ENCODE peak calls at places on chromosomes 2 and 18, in six cellular contexts. Q, T, M, L, P and S are unnamed samples.

GRCh38 chr2:120219291-120219690 is 3.9 kb downstream of the TMEM185B start:
- DNase-seq in M (no peak), T (no peak), Q (no peak), P (no peak), L (no peak), S (no peak)

GRCh38 chr2:69755862-69756467 is 14.0 kb downstream of the ANXA4 start:
- DNase-seq in L (peak; percentile 31), P (no peak), M (peak; percentile 48), Q (no peak), T (no peak), S (no peak)

GRCh38 chr2:100902833-100903405 is 83.0 kb downstream of the NPAS2 start:
- DNase-seq in P (no peak), T (no peak), Q (no peak), L (no peak), M (peak; percentile 81), S (no peak)

GRCh38 chr2:129716781-129717559 is 262.5 kb upstream of the RAB6C start:
- DNase-seq in P (no peak), T (no peak), Q (no peak), M (no peak), L (no peak), S (no peak)

GRCh38 chr2:210955591-210955990 is 399.2 kb downstream of the CPS1 start:
- DNase-seq in T (no peak), M (peak; percentile 63), P (no peak), Q (no peak), L (no peak), S (no peak)

GRCh38 chr18:40752336-40752735 is 1202.7 kb upstream of the PIK3C3 start:
- DNase-seq in P (no peak), M (no peak), Q (no peak), L (no peak), T (no peak), S (no peak)

GRCh38 chr2:216578325-216578724 is 54.9 kb upstream of the IGFBP2 start:
- DNase-seq in M (no peak), T (no peak), L (no peak), Q (no peak), P (no peak), S (no peak)

GRCh38 chr18:58247363-58247834 is 203.4 kb downstream of the NEDD4L start:
- DNase-seq in M (no peak), P (no peak), T (no peak), Q (peak; percentile 24), L (no peak), S (no peak)

GRCh38 chr2:177328056-177328455 is 63.5 kb upstream of the NFE2L2 start:
- DNase-seq in L (no peak), Q (no peak), T (no peak), P (peak; percentile 36), M (no peak), S (no peak)

GRCh38 chr2:33406622-33407021 is 69.8 kb upstream of the RASGRP3 start:
- DNase-seq in P (no peak), T (no peak), Q (no peak), L (no peak), M (no peak), S (no peak)

GRCh38 chr2:33412920-33413319 is 63.5 kb upstream of the RASGRP3 start:
- DNase-seq in L (no peak), T (no peak), M (peak; percentile 26), P (peak; percentile 45), Q (no peak), S (no peak)

GRCh38 chr2:33409417-33409955 is 67.0 kb upstream of the RASGRP3 start:
- DNase-seq in T (no peak), P (no peak), Q (no peak), L (no peak), M (no peak), S (no peak)

GRCh38 chr2:33408109-33408508 is 68.3 kb upstream of the RASGRP3 start:
- DNase-seq in Q (no peak), L (no peak), T (no peak), P (no peak), M (no peak), S (no peak)

DNA sequence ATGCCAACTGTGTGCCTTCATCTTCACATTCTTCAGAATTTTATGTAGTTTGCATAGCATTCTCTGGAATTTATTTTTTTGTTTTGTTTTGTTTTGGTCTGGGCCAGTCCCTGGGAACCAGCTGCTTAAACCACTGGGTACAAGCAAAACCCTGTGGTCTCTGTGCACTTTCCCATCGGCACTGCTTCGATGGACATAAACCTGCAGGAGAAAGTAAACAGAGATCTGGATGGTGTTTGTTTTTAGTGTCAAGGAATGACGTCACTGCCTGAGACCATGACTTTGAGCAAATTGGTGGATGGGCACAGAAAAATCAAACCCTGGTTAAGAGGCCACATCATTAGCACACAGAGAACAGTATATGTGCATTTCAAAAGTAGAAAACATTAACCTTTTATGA is 64.7 kb upstream of the RASGRP3 start:
- DNase-seq in T (no peak), M (peak; percentile 15), Q (no peak), L (no peak), P (no peak), S (no peak)
- TF ChIP-seq EP300 in T (no peak), M (no peak), Q (no peak), L (no peak), P (no peak), S (no peak)

DNA sequence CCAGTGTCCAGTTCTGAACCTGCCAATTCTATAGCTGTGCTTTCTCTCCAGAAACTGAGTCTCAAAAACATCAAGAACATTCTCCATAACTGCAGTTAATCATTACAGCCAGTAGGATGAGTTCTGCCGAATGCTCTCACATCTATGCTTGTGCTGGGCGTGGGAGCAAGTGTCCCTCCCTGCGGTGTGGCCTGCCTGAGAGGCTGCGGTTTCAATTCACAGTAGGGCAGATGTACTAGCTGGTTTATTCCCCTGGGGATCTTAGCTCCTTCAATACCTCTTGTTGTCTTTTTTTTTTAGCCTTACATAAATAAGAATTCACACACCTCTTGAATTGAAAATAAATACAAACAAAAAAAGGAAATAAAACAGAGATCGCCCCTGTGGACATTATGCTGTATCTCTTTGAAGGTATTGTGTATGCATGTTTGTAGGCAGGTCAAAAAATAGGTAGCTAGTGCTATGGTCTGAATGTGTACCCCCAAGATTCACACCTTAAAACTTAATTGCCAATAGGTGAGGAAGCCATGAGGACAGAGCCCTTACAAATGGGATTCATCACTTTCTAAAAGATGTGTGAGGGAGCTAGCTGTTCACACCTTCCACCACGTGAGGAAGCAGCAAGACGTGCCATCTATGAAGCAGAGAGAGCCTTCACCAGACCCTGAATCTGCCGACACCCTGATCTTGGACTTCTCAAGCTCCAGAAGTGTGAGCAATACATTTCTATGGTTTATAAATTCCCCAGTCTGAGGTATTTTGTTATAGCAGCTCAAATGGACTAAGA is 74.3 kb downstream of the BCL2L11 start:
- DNase-seq in L (peak; percentile 52), M (peak; percentile 39), T (no peak), P (peak; percentile 55), Q (no peak), S (no peak)
- TF ChIP-seq CTCF in L (no peak), M (peak; percentile 16), T (no peak), P (peak; percentile 17), Q (no peak), S (no peak)

GRCh38 chr2:176004925-176005324 is 2.9 kb upstream of the LNPK start:
- DNase-seq in M (no peak), P (peak; percentile 68), L (no peak), T (no peak), Q (no peak), S (no peak)
- TF ChIP-seq EP300 in M (no peak), P (no peak), L (no peak), T (no peak), Q (no peak), S (no peak)

DNA sequence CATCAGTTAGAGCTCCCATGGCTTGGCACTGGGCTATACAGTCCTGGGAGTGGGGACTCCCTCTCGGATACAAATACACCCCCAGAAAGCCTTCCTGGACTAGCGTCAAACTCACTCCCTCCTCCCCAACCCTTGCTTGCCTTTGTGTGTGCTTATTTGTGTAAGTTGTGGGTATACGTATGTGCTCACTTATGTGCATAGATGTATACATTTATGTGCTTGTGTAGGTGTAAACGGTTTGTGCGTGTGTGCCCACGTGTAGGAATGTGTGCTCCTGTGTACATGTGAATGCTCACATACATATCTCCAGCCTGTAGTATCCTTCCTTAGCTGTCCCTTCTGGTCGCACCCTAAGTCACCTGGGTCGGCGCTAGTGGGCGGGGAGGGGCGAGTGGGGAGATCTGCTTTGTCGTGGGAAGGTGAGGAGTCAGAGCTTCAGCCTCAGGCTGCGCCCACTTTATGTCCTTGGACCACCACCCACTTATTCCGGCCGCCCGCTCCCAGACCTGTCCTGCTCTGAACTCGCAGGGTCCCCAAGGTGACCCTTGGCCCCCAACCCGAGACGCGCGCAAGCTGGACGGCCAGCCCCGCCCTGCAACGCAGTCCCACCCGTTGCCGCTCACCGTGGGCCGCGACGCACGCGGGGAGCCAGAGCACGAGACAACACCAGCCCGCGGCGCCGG is 427 bp downstream of the PRADC1 start:
- DNase-seq in T (peak; percentile 14), M (no peak), P (peak; percentile 60), L (peak; percentile 57), Q (no peak), S (no peak)
- TF ChIP-seq CTCF in T (no peak), M (peak; percentile 33), P (peak; percentile 33), L (no peak), Q (no peak), S (no peak)

DNA sequence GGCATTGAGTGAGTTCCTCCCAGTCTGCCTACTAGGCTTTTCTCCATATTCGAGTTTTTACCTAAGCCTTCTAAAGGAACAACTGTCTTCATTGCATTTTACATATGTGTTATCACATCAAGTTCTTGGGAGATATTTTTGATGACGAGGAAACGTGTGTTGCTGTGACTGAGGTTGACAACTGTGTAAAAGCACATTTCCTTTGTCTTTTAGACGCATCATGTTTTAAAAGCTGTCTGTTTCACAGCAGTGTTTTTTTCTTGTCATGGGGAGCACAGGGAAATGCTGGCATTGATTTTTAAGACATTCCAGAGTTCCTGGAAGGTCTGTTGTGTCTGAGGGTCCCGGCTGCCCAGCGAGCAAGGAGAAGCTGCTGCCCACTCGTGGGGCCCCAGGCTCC is 381.8 kb downstream of the DCDC2C start:
- DNase-seq in T (no peak), M (no peak), P (no peak), Q (no peak), L (no peak), S (no peak)
- TF ChIP-seq EP300 in T (no peak), M (no peak), P (no peak), Q (no peak), L (no peak), S (no peak)

DNA sequence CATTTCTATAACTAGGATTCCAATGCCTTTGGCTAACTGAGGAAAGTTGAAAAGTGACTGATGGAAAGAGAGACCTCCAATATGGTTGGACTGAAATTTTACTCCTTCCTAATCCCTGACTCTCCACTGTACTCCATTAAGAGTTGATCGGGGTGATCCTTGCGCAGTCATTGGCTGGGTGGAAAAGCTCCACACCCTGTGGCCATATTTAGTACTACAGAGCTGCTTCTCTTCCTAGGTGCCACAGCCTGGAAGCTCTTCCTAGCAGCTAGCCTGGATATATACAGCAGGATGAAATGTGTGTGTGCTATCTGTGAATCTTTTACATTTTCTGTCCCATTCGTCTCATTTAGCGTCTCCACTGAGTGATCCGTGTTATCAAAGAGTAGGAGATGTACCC is 71.2 kb downstream of the MEP1B start:
- DNase-seq in L (no peak), M (no peak), T (no peak), P (no peak), Q (no peak), S (no peak)
- TF ChIP-seq CTCF in L (no peak), M (no peak), T (no peak), P (no peak), Q (no peak), S (no peak)